ENCODE peak calls at places on chromosome X, in five cellular contexts. One of them, this sample, is unnamed.

GRCh38 chrX:107429090-107429489 is 20.4 kb upstream of the FRMPD3 start:
- DNase-seq in HEK293T: no peak
- DNase-seq in GM12878: no peak
- DNase-seq in H1: peak
- DNase-seq in HepG2: peak
- DNase-seq in this sample: peak

GRCh38 chrX:5278908-5279307 is 949.8 kb downstream of the NLGN4X start:
- DNase-seq in HEK293T: no peak
- DNase-seq in GM12878: no peak
- DNase-seq in H1: no peak
- DNase-seq in HepG2: no peak
- DNase-seq in this sample: no peak

GRCh38 chrX:7170903-7171302 is 22.9 kb upstream of the PUDP start:
- DNase-seq in HEK293T: peak
- DNase-seq in GM12878: no peak
- DNase-seq in H1: peak
- DNase-seq in HepG2: peak
- DNase-seq in this sample: no peak

GRCh38 chrX:39397561-39398200 is 596.4 kb downstream of the MID1IP1 start:
- DNase-seq in HEK293T: no peak
- DNase-seq in GM12878: no peak
- DNase-seq in H1: no peak
- DNase-seq in HepG2: no peak
- DNase-seq in this sample: no peak

GRCh38 chrX:134886201-134886600 is 104.6 kb upstream of the SMIM10 start:
- DNase-seq in HEK293T: no peak
- DNase-seq in GM12878: no peak
- DNase-seq in H1: no peak
- DNase-seq in HepG2: peak
- DNase-seq in this sample: no peak

GRCh38 chrX:111270339-111270738 is at the start of gene CAPN6:
- DNase-seq in HEK293T: peak
- DNase-seq in GM12878: no peak
- DNase-seq in H1: peak
- DNase-seq in HepG2: no peak
- DNase-seq in this sample: peak

GRCh38 chrX:35351212-35351611 is 408.6 kb downstream of the FAM47B start:
- DNase-seq in HEK293T: no peak
- DNase-seq in GM12878: no peak
- DNase-seq in H1: no peak
- DNase-seq in HepG2: no peak
- DNase-seq in this sample: no peak

GRCh38 chrX:10099411-10099810 is 57.4 kb upstream of the CLCN4 start:
- DNase-seq in HEK293T: no peak
- DNase-seq in GM12878: no peak
- DNase-seq in H1: no peak
- DNase-seq in HepG2: no peak
- DNase-seq in this sample: no peak

GRCh38 chrX:63686878-63687714 is 97.9 kb downstream of the ARHGEF9 start:
- DNase-seq in HEK293T: peak
- DNase-seq in GM12878: peak
- DNase-seq in H1: peak
- DNase-seq in HepG2: peak
- DNase-seq in this sample: peak

GRCh38 chrX:138504254-138504653 is 207.3 kb downstream of the FGF13 start:
- DNase-seq in HEK293T: no peak
- DNase-seq in GM12878: no peak
- DNase-seq in H1: no peak
- DNase-seq in HepG2: no peak
- DNase-seq in this sample: no peak

GRCh38 chrX:5965406-5965805 is 263.3 kb downstream of the NLGN4X start:
- DNase-seq in HEK293T: no peak
- DNase-seq in GM12878: no peak
- DNase-seq in H1: no peak
- DNase-seq in HepG2: no peak
- DNase-seq in this sample: no peak

GRCh38 chrX:3141031-3141430 is 99.8 kb downstream of the ARSF start:
- DNase-seq in HEK293T: no peak
- DNase-seq in GM12878: no peak
- DNase-seq in H1: no peak
- DNase-seq in HepG2: no peak
- DNase-seq in this sample: no peak

GRCh38 chrX:110397904-110398303 is 39.3 kb downstream of the RTL9 start:
- DNase-seq in HEK293T: no peak
- DNase-seq in GM12878: no peak
- DNase-seq in H1: no peak
- DNase-seq in HepG2: no peak
- DNase-seq in this sample: no peak

GRCh38 chrX:16433021-16433420 is 216.9 kb upstream of the S100G start:
- DNase-seq in HEK293T: no peak
- DNase-seq in GM12878: no peak
- DNase-seq in H1: no peak
- DNase-seq in HepG2: no peak
- DNase-seq in this sample: no peak

GRCh38 chrX:50691820-50692219 is 122.2 kb downstream of the SHROOM4 start:
- DNase-seq in HEK293T: peak
- DNase-seq in GM12878: no peak
- DNase-seq in H1: no peak
- DNase-seq in HepG2: peak
- DNase-seq in this sample: peak

GRCh38 chrX:69493193-69493592 is 10.9 kb upstream of the NALF2 start:
- DNase-seq in HEK293T: peak
- DNase-seq in GM12878: no peak
- DNase-seq in H1: peak
- DNase-seq in HepG2: peak
- DNase-seq in this sample: peak

GRCh38 chrX:65750674-65751469 is 83.4 kb downstream of the MSN start:
- DNase-seq in HEK293T: no peak
- DNase-seq in GM12878: peak
- DNase-seq in H1: no peak
- DNase-seq in HepG2: no peak
- DNase-seq in this sample: no peak

GRCh38 chrX:46301903-46302302 is 243.3 kb downstream of the ZNF674 start:
- DNase-seq in HEK293T: no peak
- DNase-seq in GM12878: no peak
- DNase-seq in H1: no peak
- DNase-seq in HepG2: no peak
- DNase-seq in this sample: no peak

GRCh38 chrX:130676861-130677260 is 226.1 kb downstream of the ENOX2 start:
- DNase-seq in HEK293T: no peak
- DNase-seq in GM12878: no peak
- DNase-seq in H1: no peak
- DNase-seq in HepG2: peak
- DNase-seq in this sample: no peak

GRCh38 chrX:70774223-70774622 is 134.3 kb downstream of the TEX11 start:
- DNase-seq in HEK293T: no peak
- DNase-seq in GM12878: no peak
- DNase-seq in H1: no peak
- DNase-seq in HepG2: no peak
- DNase-seq in this sample: no peak

GRCh38 chrX:70769659-70770232 is 138.8 kb downstream of the TEX11 start:
- DNase-seq in HEK293T: peak
- DNase-seq in GM12878: no peak
- DNase-seq in H1: no peak
- DNase-seq in HepG2: no peak
- DNase-seq in this sample: no peak
- TF ChIP-seq SUZ12 in HEK293T: no peak
- TF ChIP-seq SUZ12 in GM12878: no peak
- TF ChIP-seq SUZ12 in H1: no peak
- TF ChIP-seq SUZ12 in HepG2: no peak
- TF ChIP-seq SUZ12 in this sample: no peak

GRCh38 chrX:115970718-115971117 is 199.8 kb upstream of the AGTR2 start:
- DNase-seq in HEK293T: no peak
- DNase-seq in GM12878: no peak
- DNase-seq in H1: no peak
- DNase-seq in HepG2: no peak
- DNase-seq in this sample: no peak

GRCh38 chrX:115972717-115973116 is 197.8 kb upstream of the AGTR2 start:
- DNase-seq in HEK293T: no peak
- DNase-seq in GM12878: no peak
- DNase-seq in H1: no peak
- DNase-seq in HepG2: no peak
- DNase-seq in this sample: no peak

GRCh38 chrX:115966920-115967319 is 203.6 kb upstream of the AGTR2 start:
- DNase-seq in HEK293T: no peak
- DNase-seq in GM12878: no peak
- DNase-seq in H1: no peak
- DNase-seq in HepG2: no peak
- DNase-seq in this sample: no peak

DNA sequence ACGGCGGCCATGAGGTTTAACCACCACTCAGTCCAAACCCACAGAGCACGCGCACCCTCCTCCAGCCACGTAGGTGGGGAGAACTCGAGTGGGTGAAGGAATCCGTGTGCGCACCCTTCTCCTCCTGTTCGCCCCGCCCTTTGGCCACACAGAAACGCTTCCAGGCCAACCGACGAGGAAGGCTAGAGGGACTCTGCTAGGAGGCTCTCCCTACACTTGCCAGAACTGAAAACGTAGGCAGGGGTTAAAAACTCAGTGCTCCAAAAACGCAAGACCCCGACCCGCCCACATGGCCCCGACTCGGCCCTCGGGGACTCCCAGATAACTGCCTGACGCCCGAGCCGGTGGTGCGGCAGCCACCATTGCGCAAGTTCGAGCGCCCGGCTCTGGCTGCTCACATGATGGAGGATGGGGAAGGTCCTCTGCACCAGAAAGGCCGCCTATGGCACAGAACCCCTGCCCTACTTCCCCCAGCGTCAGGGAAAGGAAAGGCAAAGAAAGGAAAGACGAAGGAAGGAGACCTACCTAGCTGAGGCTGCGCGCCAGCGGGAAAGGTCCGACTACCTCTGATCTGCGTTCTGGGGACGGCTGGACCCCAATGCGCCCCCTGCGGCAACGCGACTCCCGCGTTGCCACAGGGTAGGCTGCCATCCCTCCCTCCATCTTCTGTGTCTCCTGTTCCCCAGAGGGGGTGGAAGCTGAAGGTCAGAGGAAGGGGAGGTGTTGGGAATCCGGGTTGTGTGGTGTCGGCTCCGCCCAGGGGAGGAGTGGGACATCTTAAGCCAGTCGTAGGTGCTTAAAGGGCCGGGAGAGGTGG is 201.9 kb upstream of the AGTR2 start:
- DNase-seq in HEK293T: peak
- DNase-seq in GM12878: no peak
- DNase-seq in H1: peak
- DNase-seq in HepG2: no peak
- DNase-seq in this sample: peak
- TF ChIP-seq SUZ12 in HEK293T: no peak
- TF ChIP-seq SUZ12 in GM12878: no peak
- TF ChIP-seq SUZ12 in H1: no peak
- TF ChIP-seq SUZ12 in HepG2: no peak
- TF ChIP-seq SUZ12 in this sample: no peak

DNA sequence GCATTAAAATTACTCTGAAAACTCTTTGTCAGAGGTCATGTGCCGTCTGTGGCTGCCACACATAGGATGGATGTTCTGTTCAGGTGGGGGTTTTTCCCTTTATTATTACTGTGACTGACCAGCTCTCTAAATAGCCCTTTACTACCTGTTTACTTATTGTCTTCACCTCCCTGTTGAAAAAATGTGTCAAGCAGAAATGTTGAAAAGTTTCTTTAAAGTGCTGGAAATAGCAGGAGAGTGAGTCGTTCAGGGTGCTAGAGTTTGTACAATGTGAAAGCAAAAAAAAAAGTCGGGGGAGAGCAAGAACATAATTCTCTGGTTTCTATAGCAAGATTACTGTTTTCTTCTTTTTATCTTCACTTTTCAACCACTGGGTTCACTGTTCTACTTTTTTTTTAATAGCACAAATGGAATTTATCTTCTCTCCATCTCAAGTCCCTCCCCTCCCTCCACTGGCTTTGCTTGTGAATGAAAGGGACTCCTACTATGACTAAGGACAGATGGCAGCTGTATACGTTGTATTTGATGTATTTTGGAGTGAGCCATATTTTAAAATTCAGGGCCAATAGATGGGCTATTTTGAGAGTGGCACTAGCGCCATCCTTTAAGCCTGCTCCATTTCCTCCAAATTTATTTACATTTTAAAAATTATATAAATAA is 33.3 kb downstream of the ARX start:
- DNase-seq in HEK293T: no peak
- DNase-seq in GM12878: no peak
- DNase-seq in H1: no peak
- DNase-seq in HepG2: no peak
- DNase-seq in this sample: no peak
- TF ChIP-seq SUZ12 in HEK293T: no peak
- TF ChIP-seq SUZ12 in GM12878: no peak
- TF ChIP-seq SUZ12 in H1: no peak
- TF ChIP-seq SUZ12 in HepG2: no peak
- TF ChIP-seq SUZ12 in this sample: no peak

GRCh38 chrX:127884921-127885320 is 167.3 kb downstream of the ACTRT1 start:
- DNase-seq in HEK293T: no peak
- DNase-seq in GM12878: no peak
- DNase-seq in H1: no peak
- DNase-seq in HepG2: no peak
- DNase-seq in this sample: no peak
- TF ChIP-seq SUZ12 in HEK293T: no peak
- TF ChIP-seq SUZ12 in GM12878: no peak
- TF ChIP-seq SUZ12 in H1: no peak
- TF ChIP-seq SUZ12 in HepG2: no peak
- TF ChIP-seq SUZ12 in this sample: no peak

GRCh38 chrX:118634336-118634735 is 93.1 kb upstream of the IL13RA1 start:
- DNase-seq in HEK293T: no peak
- DNase-seq in GM12878: no peak
- DNase-seq in H1: no peak
- DNase-seq in HepG2: no peak
- DNase-seq in this sample: no peak

GRCh38 chrX:118631586-118631985 is 95.8 kb upstream of the IL13RA1 start:
- DNase-seq in HEK293T: no peak
- DNase-seq in GM12878: no peak
- DNase-seq in H1: no peak
- DNase-seq in HepG2: no peak
- DNase-seq in this sample: no peak

GRCh38 chrX:118633530-118633929 is 93.9 kb upstream of the IL13RA1 start:
- DNase-seq in HEK293T: no peak
- DNase-seq in GM12878: no peak
- DNase-seq in H1: no peak
- DNase-seq in HepG2: no peak
- DNase-seq in this sample: no peak

GRCh38 chrX:118632862-118633261 is 94.5 kb upstream of the IL13RA1 start:
- DNase-seq in HEK293T: no peak
- DNase-seq in GM12878: no peak
- DNase-seq in H1: no peak
- DNase-seq in HepG2: no peak
- DNase-seq in this sample: no peak

GRCh38 chrX:118630843-118631242 is 96.6 kb upstream of the IL13RA1 start:
- DNase-seq in HEK293T: no peak
- DNase-seq in GM12878: no peak
- DNase-seq in H1: no peak
- DNase-seq in HepG2: no peak
- DNase-seq in this sample: no peak
- TF ChIP-seq SUZ12 in HEK293T: no peak
- TF ChIP-seq SUZ12 in GM12878: no peak
- TF ChIP-seq SUZ12 in H1: no peak
- TF ChIP-seq SUZ12 in HepG2: no peak
- TF ChIP-seq SUZ12 in this sample: no peak